ENCODE peak calls at places on chromosomes 3 and 15, in four cellular contexts. Z is PC-3, D is Panc1, L is GM12878. F is an unnamed sample.
A peak's percentile ranks its signal among the peaks of the same experiment; 100 is the strongest.

GRCh38 chr3:151166161-151166560 is 36.9 kb downstream of the GPR171 start:
- ATAC-seq in Z (no peak), D (no peak), L (no peak), F (no peak)

GRCh38 chr3:53303957-53304356 is 43.4 kb downstream of the DCP1A start:
- ATAC-seq in Z (no peak), D (no peak), L (no peak), F (peak; percentile 25)

GRCh38 chr3:196641278-196642058 is 2.0 kb downstream of the NRROS start:
- ATAC-seq in Z (no peak), D (no peak), L (peak; percentile 7), F (no peak)

GRCh38 chr3:129052675-129053074 is 7.9 kb upstream of the GP9 start:
- ATAC-seq in Z (no peak), D (no peak), L (no peak), F (no peak)

GRCh38 chr3:102124301-102125158 is 275.2 kb downstream of the NFKBIZ start:
- ATAC-seq in Z (peak; percentile 49), D (no peak), L (no peak), F (peak; percentile 94)

GRCh38 chr3:189331002-189331418 is 159.2 kb downstream of the TPRG1 start:
- ATAC-seq in Z (no peak), D (no peak), L (no peak), F (no peak)

GRCh38 chr3:69300296-69300695 is 85.6 kb downstream of the FRMD4B start:
- ATAC-seq in Z (no peak), D (no peak), L (no peak), F (no peak)

GRCh38 chr15:25900901-25901300 is 37.8 kb upstream of the ATP10A start:
- ATAC-seq in Z (no peak), D (no peak), L (no peak), F (peak; percentile 12)

GRCh38 chr3:151008699-151009098 is 36.2 kb upstream of the CLRN1 start:
- ATAC-seq in Z (peak; percentile 53), D (peak; percentile 63), L (no peak), F (no peak)

F was measured in esophagus mucosa.